ENCODE peak calls at places on chromosomes 7 and 10, in six cellular contexts. R is heart left ventricle; C is body of pancreas; D is neural progenitor cell; Z is CD4-positive, CD25-positive, alpha-beta regulatory T cell; X is heart right ventricle. O is an unnamed sample.

GRCh38 chr7:37489703-37490102 is 41.0 kb upstream of the ELMO1 start:
- DNase-seq in R (no peak), C (no peak), D (no peak), Z (no peak), X (no peak), O (no peak)

GRCh38 chr7:128738570-128739047 is 550 bp upstream of the CALU start:
- DNase-seq in R (no peak), C (no peak), D (no peak), Z (no peak), X (peak; percentile 8), O (no peak)

GRCh38 chr10:15420858-15421257 is 49.8 kb upstream of the FAM171A1 start:
- DNase-seq in R (no peak), C (no peak), D (no peak), Z (no peak), X (no peak), O (no peak)

GRCh38 chr10:115026041-115026779 is 67.0 kb upstream of the ATRNL1 start:
- DNase-seq in R (no peak), C (no peak), D (no peak), Z (no peak), X (no peak), O (no peak)

GRCh38 chr7:137851361-137851945 is 4.7 kb upstream of the DGKI start:
- DNase-seq in R (no peak), C (no peak), D (no peak), Z (no peak), X (no peak), O (no peak)

GRCh38 chr10:131172433-131172832 is 139.1 kb downstream of the TCERG1L start:
- DNase-seq in R (no peak), C (no peak), D (no peak), Z (no peak), X (no peak), O (no peak)

GRCh38 chr7:6278749-6279310 is 6.4 kb upstream of the CYTH3 start:
- DNase-seq in R (no peak), C (no peak), D (no peak), Z (no peak), X (no peak), O (no peak)

GRCh38 chr10:51999089-51999488 is 299.7 kb upstream of the CSTF2T start:
- DNase-seq in R (no peak), C (no peak), D (no peak), Z (no peak), X (no peak), O (no peak)

GRCh38 chr10:17673517-17674051 is 29.6 kb downstream of the STAM start:
- DNase-seq in R (no peak), C (no peak), D (peak; percentile 61), Z (no peak), X (no peak), O (no peak)

GRCh38 chr10:44854693-44855350 is 56.3 kb upstream of the TMEM72 start:
- DNase-seq in R (no peak), C (no peak), D (peak; percentile 35), Z (no peak), X (no peak), O (no peak)

GRCh38 chr10:60040003-60040662 is 133.8 kb upstream of the CCDC6 start:
- DNase-seq in R (no peak), C (no peak), D (no peak), Z (no peak), X (no peak), O (no peak)

GRCh38 chr10:44723654-44724053 is 187.5 kb upstream of the TMEM72 start:
- DNase-seq in R (peak; percentile 35), C (no peak), D (no peak), Z (no peak), X (peak; percentile 26), O (no peak)

GRCh38 chr10:33537066-33537465 is 202.6 kb upstream of the NRP1 start:
- DNase-seq in R (no peak), C (no peak), D (no peak), Z (no peak), X (no peak), O (no peak)

GRCh38 chr7:135710417-135711138 is 17.4 kb downstream of the SLC13A4 start:
- DNase-seq in R (no peak), C (no peak), D (peak; percentile 52), Z (no peak), X (no peak), O (no peak)
- H3K27ac ChIP-seq in R (no peak overlapping the region), C (no peak overlapping the region), D (no peak overlapping the region), Z (no peak overlapping the region), X (no peak overlapping the region), O (no peak overlapping the region)

GRCh38 chr10:58347967-58348366 is 13.2 kb downstream of the UBE2D1 start:
- DNase-seq in R (no peak), C (no peak), D (peak; percentile 5), Z (no peak), X (no peak), O (no peak)

GRCh38 chr10:58350619-58351323 is 16.0 kb downstream of the UBE2D1 start:
- DNase-seq in R (no peak), C (no peak), D (no peak), Z (no peak), X (no peak), O (no peak)

GRCh38 chr10:58351616-58352578 is 17.1 kb downstream of the UBE2D1 start:
- DNase-seq in R (no peak), C (no peak), D (no peak), Z (no peak), X (no peak), O (no peak)

GRCh38 chr10:58348571-58349033 is 13.8 kb downstream of the UBE2D1 start:
- DNase-seq in R (no peak), C (no peak), D (peak; percentile 48), Z (no peak), X (no peak), O (no peak)

GRCh38 chr10:58350023-58350422 is 15.2 kb downstream of the UBE2D1 start:
- DNase-seq in R (no peak), C (no peak), D (no peak), Z (no peak), X (no peak), O (no peak)
- H3K4me1 ChIP-seq in R (peaks cover 32% of the 10 kb centered on the region), C (peaks cover 11% of the 10 kb centered on the region), D (peaks cover 20% of the 10 kb centered on the region), Z (no peaks in the 10 kb centered on the region), X (peaks cover 69% of the 10 kb centered on the region), O (no peaks in the 10 kb centered on the region)

DNA sequence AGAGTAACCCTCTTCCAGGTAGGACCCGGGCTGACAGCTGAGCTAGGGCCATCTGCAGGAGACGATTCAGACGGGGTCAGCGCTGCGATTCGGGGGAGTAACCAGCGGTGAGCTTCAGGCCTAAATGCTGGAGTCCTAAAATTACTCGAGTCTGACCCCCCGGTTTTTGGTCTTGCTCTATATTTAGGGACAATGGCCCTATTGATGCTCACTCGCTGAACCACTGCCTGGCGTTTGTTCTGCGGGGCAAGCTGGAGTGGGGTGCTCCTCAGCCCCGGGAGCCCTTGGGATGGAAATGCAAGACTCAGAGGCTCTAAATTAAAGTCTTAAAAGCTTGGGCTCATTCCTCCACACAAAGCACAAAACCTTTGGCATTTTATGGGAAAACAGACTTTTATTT is 120.0 kb downstream of the PRKAG2 start:
- DNase-seq in R (no peak), C (no peak), D (no peak), Z (no peak), X (no peak), O (no peak)
- H3K27ac ChIP-seq in R (peak overlapping the region; percentile 63), C (no peak overlapping the region), D (no peak overlapping the region), Z (no peak overlapping the region), X (peak overlapping the region; percentile 6), O (no peak overlapping the region)

DNA sequence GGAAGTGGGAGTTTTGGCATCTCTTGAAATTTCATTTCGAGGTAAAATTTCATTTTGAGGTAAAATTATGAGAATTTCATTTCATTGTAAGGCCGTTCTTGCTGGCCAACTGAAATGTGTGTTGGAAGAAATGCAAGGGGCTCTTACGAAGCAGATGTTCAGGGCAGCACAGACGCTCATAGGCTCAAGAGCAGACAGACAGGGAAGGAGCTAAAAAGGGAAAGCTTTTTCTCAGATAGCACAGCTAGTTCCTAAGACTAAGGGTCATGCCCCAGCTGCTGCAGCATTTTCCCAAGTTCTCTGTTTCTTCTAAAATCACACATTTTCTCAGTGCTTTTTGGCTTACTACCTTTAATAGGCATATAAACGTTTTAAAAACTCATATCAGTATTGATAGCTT is 65.1 kb upstream of the SFMBT2 start:
- DNase-seq in R (no peak), C (no peak), D (no peak), Z (no peak), X (no peak), O (no peak)
- H3K4me1 ChIP-seq in R (peaks cover 17% of the 10 kb centered on the region), C (peaks cover 4% of the 10 kb centered on the region), D (peaks cover 12% of the 10 kb centered on the region), Z (peaks cover 47% of the 10 kb centered on the region), X (peaks cover 17% of the 10 kb centered on the region), O (no peaks in the 10 kb centered on the region)

GRCh38 chr10:69344591-69345244 is 66.4 kb downstream of the HK1 start:
- DNase-seq in R (no peak), C (no peak), D (no peak), Z (peak; percentile 26), X (no peak), O (no peak)

GRCh38 chr10:69343905-69344304 is 65.6 kb downstream of the HK1 start:
- DNase-seq in R (no peak), C (no peak), D (no peak), Z (no peak), X (no peak), O (no peak)

GRCh38 chr10:69345890-69346474 is 67.7 kb downstream of the HK1 start:
- DNase-seq in R (no peak), C (no peak), D (no peak), Z (no peak), X (no peak), O (no peak)

GRCh38 chr10:69346776-69347175 is 68.5 kb downstream of the HK1 start:
- DNase-seq in R (no peak), C (no peak), D (no peak), Z (no peak), X (no peak), O (no peak)

GRCh38 chr10:69345402-69345801 is 67.1 kb downstream of the HK1 start:
- DNase-seq in R (peak; percentile 63), C (peak; percentile 55), D (no peak), Z (no peak), X (peak; percentile 51), O (no peak)
- H3K27ac ChIP-seq in R (peak overlapping the region; percentile 40), C (no peak overlapping the region), D (no peak overlapping the region), Z (peak overlapping the region; percentile 77), X (peak overlapping the region; percentile 51), O (no peak overlapping the region)

DNA sequence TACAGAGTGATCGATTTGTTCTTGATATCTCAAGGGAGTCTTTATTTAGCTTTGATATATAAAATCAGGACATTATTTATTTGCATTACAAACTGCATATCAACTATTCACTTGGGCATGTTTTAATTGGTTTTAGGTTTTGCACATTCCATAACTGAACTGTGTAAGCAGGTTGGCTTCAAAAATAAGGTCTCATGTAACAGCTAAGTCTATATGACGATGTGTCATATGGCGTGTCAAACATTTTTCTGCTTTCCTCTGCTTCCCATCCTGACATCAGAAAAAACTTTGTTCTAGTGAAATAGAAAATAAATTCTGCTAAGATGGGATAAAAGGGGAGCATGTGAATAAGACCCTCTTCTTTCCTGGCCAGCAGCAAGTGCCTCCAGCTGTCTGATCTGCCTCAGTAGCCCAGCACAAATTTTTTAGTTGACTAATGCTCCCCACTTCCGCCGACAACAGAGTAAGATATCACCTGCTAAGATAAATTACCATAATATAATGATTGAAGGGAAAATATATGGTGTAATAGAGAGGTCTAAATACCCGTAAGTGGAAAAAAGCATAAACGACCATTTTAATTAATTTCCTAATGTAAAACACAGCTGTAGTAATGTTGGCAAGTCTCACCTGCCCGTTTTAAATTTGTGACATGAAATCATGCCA is 180.5 kb downstream of the TAX1BP1 start:
- DNase-seq in R (no peak), C (no peak), D (no peak), Z (no peak), X (no peak), O (no peak)
- H3K4me1 ChIP-seq in R (peaks cover 22% of the 10 kb centered on the region), C (peaks cover 9% of the 10 kb centered on the region), D (peaks cover 29% of the 10 kb centered on the region), Z (peaks cover 3% of the 10 kb centered on the region), X (peaks cover 27% of the 10 kb centered on the region), O (peaks cover 2% of the 10 kb centered on the region)